ENCODE peak calls at places on chromosome 16, in six cellular contexts. W, H, E, A, L and O are unnamed samples.

GRCh38 chr16:2005646-2006045 is 4.0 kb downstream of the ZNF598 start:
- DNase-seq in L (no peak), E (no peak), W (no peak), H (no peak), A (peak; percentile 45), O (no peak)

GRCh38 chr16:83147244-83147643 is 520.5 kb downstream of the CDH13 start:
- DNase-seq in A (peak; percentile 9), W (no peak), E (no peak), H (no peak), L (no peak), O (no peak)

GRCh38 chr16:88405325-88406060 is 22.7 kb downstream of the ZNF469 start:
- DNase-seq in A (no peak), W (no peak), L (peak; percentile 53), H (no peak), E (no peak), O (peak; percentile 86)

GRCh38 chr16:8798535-8799157 is 1.0 kb downstream of the PMM2 start:
- DNase-seq in A (no peak), W (no peak), H (peak; percentile 43), E (no peak), L (peak; percentile 3), O (peak; percentile 45)

GRCh38 chr16:20844054-20844453 is 37.7 kb downstream of the REXO5 start:
- DNase-seq in A (no peak), W (no peak), E (no peak), H (no peak), L (peak; percentile 38), O (no peak)

GRCh38 chr16:7653746-7654145 is 321.1 kb downstream of the RBFOX1 start:
- DNase-seq in W (no peak), H (no peak), E (no peak), L (no peak), A (no peak), O (no peak)

GRCh38 chr16:8998114-8998513 is 34.4 kb upstream of the USP7 start:
- DNase-seq in H (no peak), L (peak; percentile 42), E (no peak), W (no peak), A (no peak), O (peak; percentile 82)

GRCh38 chr16:28189237-28189636 is 22.5 kb downstream of the XPO6 start:
- DNase-seq in H (no peak), W (no peak), L (no peak), A (no peak), E (no peak), O (peak; percentile 64)

GRCh38 chr16:89050868-89051311 is 42.8 kb upstream of the ACSF3 start:
- DNase-seq in E (no peak), H (no peak), L (no peak), A (no peak), W (no peak), O (no peak)

GRCh38 chr16:16096161-16096857 is 127.0 kb downstream of the ABCC6 start:
- DNase-seq in W (peak; percentile 82), L (peak; percentile 89), H (no peak), E (no peak), A (no peak), O (peak; percentile 51)

GRCh38 chr16:82047787-82048186 is 12.7 kb downstream of the HSD17B2 start:
- DNase-seq in E (no peak), W (no peak), A (no peak), L (no peak), H (no peak), O (no peak)
- H3K27ac ChIP-seq in E (no peak overlapping the region), W (no peak overlapping the region), A (no peak overlapping the region), L (no peak overlapping the region), H (no peak overlapping the region), O (no peak overlapping the region)

GRCh38 chr16:49344401-49344800 is 29.2 kb upstream of the C16orf78 start:
- DNase-seq in H (no peak), A (no peak), W (no peak), L (no peak), E (no peak), O (no peak)

GRCh38 chr16:49343291-49343690 is 30.3 kb upstream of the C16orf78 start:
- DNase-seq in H (no peak), A (no peak), L (no peak), E (no peak), W (no peak), O (no peak)

GRCh38 chr16:49340466-49340865 is 33.1 kb upstream of the C16orf78 start:
- DNase-seq in E (no peak), W (peak; percentile 51), A (no peak), L (no peak), H (no peak), O (no peak)

GRCh38 chr16:49342336-49343265 is 31.0 kb upstream of the C16orf78 start:
- DNase-seq in E (no peak), H (no peak), A (no peak), L (no peak), W (no peak), O (no peak)

GRCh38 chr16:49341706-49342105 is 31.9 kb upstream of the C16orf78 start:
- DNase-seq in A (no peak), H (no peak), W (no peak), E (no peak), L (no peak), O (no peak)
- H3K79me2 ChIP-seq in A (no peaks in the 10 kb centered on the region), H (no peaks in the 10 kb centered on the region), W (no peaks in the 10 kb centered on the region), E (no peaks in the 10 kb centered on the region), L (no peaks in the 10 kb centered on the region), O (no peaks in the 10 kb centered on the region)

GRCh38 chr16:85233520-85233919 is 121.2 kb upstream of the CIBAR2 start:
- DNase-seq in W (no peak), L (no peak), H (no peak), A (no peak), E (no peak), O (no peak)
- H3K4me1 ChIP-seq in W (peaks cover 3% of the 10 kb centered on the region), L (peaks cover 38% of the 10 kb centered on the region), H (no peaks in the 10 kb centered on the region), A (peaks cover 14% of the 10 kb centered on the region), E (peaks cover 46% of the 10 kb centered on the region), O (peaks cover 60% of the 10 kb centered on the region)

DNA sequence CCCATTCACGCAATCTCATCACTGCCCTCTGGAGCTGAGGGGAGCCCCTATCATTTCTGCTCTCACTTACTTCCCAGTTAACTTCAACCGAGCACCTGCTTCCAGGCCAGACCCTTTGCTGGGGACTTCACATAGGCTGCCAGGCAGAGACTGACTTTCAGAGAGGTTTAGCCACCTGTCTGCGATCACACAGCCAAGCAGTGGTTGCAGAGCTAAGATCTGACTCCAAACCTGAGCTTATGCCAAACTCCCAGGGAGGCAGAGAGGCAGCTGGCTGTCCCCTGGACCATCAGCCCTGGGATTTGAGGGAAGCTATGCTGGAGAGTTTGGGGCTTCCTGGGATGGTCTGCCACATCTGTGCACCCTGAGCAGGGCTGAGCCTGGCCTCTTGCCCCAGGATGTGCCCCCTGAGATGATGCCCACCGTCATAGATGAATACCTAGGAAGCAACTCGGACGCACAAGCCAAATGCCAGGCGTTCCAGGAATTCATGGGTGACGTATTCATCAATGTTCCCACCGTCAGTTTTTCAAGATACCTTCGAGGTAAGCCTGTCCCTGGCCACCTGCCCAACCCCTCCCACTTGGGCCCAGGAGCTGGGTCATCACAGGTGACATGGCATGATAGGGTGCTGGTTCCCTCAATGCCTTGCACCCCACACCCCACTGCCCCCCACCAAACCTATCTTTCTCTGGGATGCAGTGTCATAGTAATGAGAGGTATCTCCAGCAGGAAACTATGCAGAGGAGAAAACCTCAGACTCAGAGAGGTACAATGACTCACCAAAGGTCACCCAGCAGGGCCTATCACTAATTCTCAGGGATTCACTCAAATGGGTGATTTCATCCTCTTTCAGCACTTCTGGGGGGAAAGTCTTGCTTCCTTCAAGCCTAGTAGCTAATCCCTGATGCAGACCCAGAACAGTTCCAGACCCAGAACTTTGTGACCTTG is 10.0 kb downstream of the CES3 start:
- DNase-seq in A (no peak), H (no peak), E (no peak), W (no peak), L (peak; percentile 71), O (peak; percentile 66)
- H3K27ac ChIP-seq in A (no peak overlapping the region), H (no peak overlapping the region), E (peak overlapping the region; percentile 6), W (no peak overlapping the region), L (no peak overlapping the region), O (no peak overlapping the region)

GRCh38 chr16:24983521-24983920 is 31.6 kb downstream of the ARHGAP17 start:
- DNase-seq in A (peak; percentile 97), E (no peak), W (no peak), H (no peak), L (no peak), O (no peak)
- H3K79me2 ChIP-seq in A (peaks cover 70% of the 10 kb centered on the region), E (peaks cover 65% of the 10 kb centered on the region), W (peaks cover 12% of the 10 kb centered on the region), H (peaks cover 17% of the 10 kb centered on the region), L (peaks cover 76% of the 10 kb centered on the region), O (peaks cover 76% of the 10 kb centered on the region)